ENCODE peak calls at places on chromosomes 16 and 17, in six cellular contexts. One of them, this sample, is unnamed.

GRCh38 chr16:80231118-80231515 is 309.7 kb upstream of the DYNLRB2 start:
- DNase-seq in body of pancreas: no peak
- DNase-seq in HCT116: no peak
- DNase-seq in suprapubic skin: no peak
- DNase-seq in Peyer's patch: no peak
- DNase-seq in stomach: no peak
- DNase-seq in this sample: no peak

GRCh38 chr16:50842589-50842988 is 100.7 kb downstream of the CYLD start:
- DNase-seq in body of pancreas: no peak
- DNase-seq in HCT116: no peak
- DNase-seq in Peyer's patch: no peak
- DNase-seq in suprapubic skin: no peak
- DNase-seq in stomach: no peak
- DNase-seq in this sample: no peak

GRCh38 chr17:50642722-50643656 is 8.3 kb downstream of the ABCC3 start:
- DNase-seq in stomach: no peak
- DNase-seq in HCT116: no peak
- DNase-seq in body of pancreas: peak; percentile 71
- DNase-seq in Peyer's patch: no peak
- DNase-seq in suprapubic skin: no peak
- DNase-seq in this sample: no peak

GRCh38 chr17:43720311-43721060 is 38.1 kb downstream of the SOST start:
- DNase-seq in body of pancreas: peak; percentile 75
- DNase-seq in stomach: peak; percentile 78
- DNase-seq in suprapubic skin: peak; percentile 86
- DNase-seq in HCT116: no peak
- DNase-seq in Peyer's patch: peak; percentile 90
- DNase-seq in this sample: peak; percentile 48

GRCh38 chr16:88086571-88087516 is 135.6 kb downstream of the BANP start:
- DNase-seq in body of pancreas: no peak
- DNase-seq in Peyer's patch: no peak
- DNase-seq in stomach: no peak
- DNase-seq in HCT116: no peak
- DNase-seq in suprapubic skin: no peak
- DNase-seq in this sample: no peak

GRCh38 chr16:29107299-29107698 is 122.4 kb downstream of the LAT start:
- DNase-seq in stomach: peak; percentile 49
- DNase-seq in suprapubic skin: no peak
- DNase-seq in Peyer's patch: no peak
- DNase-seq in body of pancreas: no peak
- DNase-seq in HCT116: no peak
- DNase-seq in this sample: no peak

GRCh38 chr17:49513044-49513395 is 17.9 kb downstream of the NGFR start:
- DNase-seq in Peyer's patch: no peak
- DNase-seq in stomach: no peak
- DNase-seq in HCT116: no peak
- DNase-seq in suprapubic skin: no peak
- DNase-seq in body of pancreas: no peak
- DNase-seq in this sample: no peak

GRCh38 chr17:35240861-35241260 is 2.0 kb upstream of the SLFN5 start:
- DNase-seq in suprapubic skin: no peak
- DNase-seq in Peyer's patch: no peak
- DNase-seq in HCT116: no peak
- DNase-seq in body of pancreas: no peak
- DNase-seq in stomach: no peak
- DNase-seq in this sample: no peak

GRCh38 chr16:17416461-17417221 is 54.1 kb downstream of the XYLT1 start:
- DNase-seq in body of pancreas: peak; percentile 35
- DNase-seq in stomach: no peak
- DNase-seq in Peyer's patch: peak; percentile 86
- DNase-seq in suprapubic skin: no peak
- DNase-seq in HCT116: no peak
- DNase-seq in this sample: no peak

GRCh38 chr16:21186326-21186691 is 25.1 kb downstream of the ZP2 start:
- DNase-seq in body of pancreas: no peak
- DNase-seq in Peyer's patch: no peak
- DNase-seq in suprapubic skin: no peak
- DNase-seq in HCT116: no peak
- DNase-seq in stomach: no peak
- DNase-seq in this sample: no peak

GRCh38 chr17:18992454-18993130 is 12.0 kb downstream of the FAM83G start:
- DNase-seq in Peyer's patch: peak; percentile 86
- DNase-seq in stomach: no peak
- DNase-seq in HCT116: no peak
- DNase-seq in suprapubic skin: no peak
- DNase-seq in body of pancreas: no peak
- DNase-seq in this sample: no peak

GRCh38 chr16:30656974-30657865 is 1.0 kb upstream of the FBRS start:
- DNase-seq in suprapubic skin: no peak
- DNase-seq in stomach: no peak
- DNase-seq in Peyer's patch: no peak
- DNase-seq in body of pancreas: no peak
- DNase-seq in HCT116: no peak
- DNase-seq in this sample: no peak

GRCh38 chr16:30656388-30656787 is 1.8 kb upstream of the FBRS start:
- DNase-seq in Peyer's patch: no peak
- DNase-seq in suprapubic skin: no peak
- DNase-seq in body of pancreas: no peak
- DNase-seq in stomach: no peak
- DNase-seq in HCT116: no peak
- DNase-seq in this sample: no peak

GRCh38 chr16:30659507-30660423 is 1.5 kb downstream of the FBRS start:
- DNase-seq in stomach: no peak
- DNase-seq in body of pancreas: peak; percentile 38
- DNase-seq in Peyer's patch: peak; percentile 70
- DNase-seq in HCT116: no peak
- DNase-seq in suprapubic skin: no peak
- DNase-seq in this sample: no peak

GRCh38 chr16:30658731-30659506 is 688 bp downstream of the FBRS start:
- DNase-seq in suprapubic skin: peak; percentile 91
- DNase-seq in stomach: peak; percentile 73
- DNase-seq in body of pancreas: peak; percentile 78
- DNase-seq in HCT116: peak; percentile 94
- DNase-seq in Peyer's patch: peak; percentile 98
- DNase-seq in this sample: peak; percentile 94

GRCh38 chr16:30657866-30658730 is at the start of gene FBRS:
- DNase-seq in stomach: peak; percentile 100
- DNase-seq in suprapubic skin: peak; percentile 100
- DNase-seq in Peyer's patch: peak; percentile 100
- DNase-seq in body of pancreas: peak; percentile 100
- DNase-seq in HCT116: peak; percentile 100
- DNase-seq in this sample: peak; percentile 100
- TF ChIP-seq POLR2A in stomach: no peak
- TF ChIP-seq POLR2A in suprapubic skin: peak; percentile 92
- TF ChIP-seq POLR2A in Peyer's patch: peak; percentile 90
- TF ChIP-seq POLR2A in body of pancreas: peak; percentile 96
- TF ChIP-seq POLR2A in HCT116: peak; percentile 55
- TF ChIP-seq POLR2A in this sample: peak; percentile 83

GRCh38 chr16:30548392-30549255 is 9.6 kb downstream of the ZNF764 start:
- DNase-seq in stomach: no peak
- DNase-seq in HCT116: no peak
- DNase-seq in Peyer's patch: no peak
- DNase-seq in body of pancreas: no peak
- DNase-seq in suprapubic skin: no peak
- DNase-seq in this sample: no peak

GRCh38 chr16:30551781-30552180 is 6.4 kb downstream of the ZNF764 start:
- DNase-seq in suprapubic skin: no peak
- DNase-seq in HCT116: no peak
- DNase-seq in body of pancreas: no peak
- DNase-seq in stomach: no peak
- DNase-seq in Peyer's patch: peak; percentile 53
- DNase-seq in this sample: no peak

GRCh38 chr16:30541502-30542329 is 7.1 kb upstream of the ZNF747 start:
- DNase-seq in stomach: peak; percentile 80
- DNase-seq in Peyer's patch: no peak
- DNase-seq in HCT116: no peak
- DNase-seq in body of pancreas: no peak
- DNase-seq in suprapubic skin: no peak
- DNase-seq in this sample: no peak

GRCh38 chr16:30543067-30543466 is 8.4 kb upstream of the ZNF747 start:
- DNase-seq in HCT116: no peak
- DNase-seq in Peyer's patch: no peak
- DNase-seq in stomach: no peak
- DNase-seq in body of pancreas: no peak
- DNase-seq in suprapubic skin: no peak
- DNase-seq in this sample: no peak

DNA sequence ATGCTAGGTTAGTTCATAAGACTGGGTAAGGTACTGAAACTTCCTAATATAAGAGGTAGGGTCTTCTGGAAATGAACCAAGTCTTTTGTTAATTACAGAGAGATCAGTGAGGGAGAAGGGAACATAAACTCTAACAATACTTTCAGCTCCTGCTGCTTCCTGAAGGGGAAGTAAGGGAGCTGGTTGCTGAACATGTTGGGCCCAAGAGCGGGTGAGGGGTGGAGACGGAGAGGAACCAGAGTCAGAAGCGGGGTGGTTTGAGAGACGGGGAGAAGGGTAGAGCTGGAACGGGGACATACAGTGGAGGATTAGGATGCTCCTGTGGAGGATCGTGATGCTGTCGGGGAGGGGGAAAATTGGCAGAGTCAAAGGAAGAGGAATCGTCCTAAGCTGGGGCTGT is 11.5 kb upstream of the ZNF747 start:
- DNase-seq in suprapubic skin: no peak
- DNase-seq in HCT116: no peak
- DNase-seq in Peyer's patch: no peak
- DNase-seq in body of pancreas: no peak
- DNase-seq in stomach: no peak
- DNase-seq in this sample: no peak
- H3K4me3 ChIP-seq in suprapubic skin: no peak overlapping the region
- H3K4me3 ChIP-seq in HCT116: no peak overlapping the region
- H3K4me3 ChIP-seq in Peyer's patch: no peak overlapping the region
- H3K4me3 ChIP-seq in body of pancreas: no peak overlapping the region
- H3K4me3 ChIP-seq in stomach: no peak overlapping the region
- H3K4me3 ChIP-seq in this sample: no peak overlapping the region

GRCh38 chr17:71023631-71024030 is 854.3 kb downstream of the KCNJ2 start:
- DNase-seq in body of pancreas: no peak
- DNase-seq in suprapubic skin: no peak
- DNase-seq in HCT116: no peak
- DNase-seq in stomach: no peak
- DNase-seq in Peyer's patch: no peak
- DNase-seq in this sample: no peak
- H3K27ac ChIP-seq in body of pancreas: no peak overlapping the region
- H3K27ac ChIP-seq in suprapubic skin: no peak overlapping the region
- H3K27ac ChIP-seq in HCT116: no peak overlapping the region
- H3K27ac ChIP-seq in stomach: no peak overlapping the region
- H3K27ac ChIP-seq in Peyer's patch: no peak overlapping the region
- H3K27ac ChIP-seq in this sample: no peak overlapping the region

GRCh38 chr17:2841606-2842005 is 45.4 kb downstream of the RAP1GAP2 start:
- DNase-seq in stomach: no peak
- DNase-seq in suprapubic skin: no peak
- DNase-seq in HCT116: no peak
- DNase-seq in Peyer's patch: no peak
- DNase-seq in body of pancreas: no peak
- DNase-seq in this sample: no peak

GRCh38 chr17:2849327-2849670 is 53.1 kb downstream of the RAP1GAP2 start:
- DNase-seq in stomach: no peak
- DNase-seq in body of pancreas: no peak
- DNase-seq in Peyer's patch: no peak
- DNase-seq in HCT116: no peak
- DNase-seq in suprapubic skin: no peak
- DNase-seq in this sample: no peak

GRCh38 chr17:2842464-2842863 is 46.2 kb downstream of the RAP1GAP2 start:
- DNase-seq in body of pancreas: no peak
- DNase-seq in stomach: no peak
- DNase-seq in HCT116: no peak
- DNase-seq in Peyer's patch: no peak
- DNase-seq in suprapubic skin: no peak
- DNase-seq in this sample: no peak

GRCh38 chr17:2847601-2848255 is 51.5 kb downstream of the RAP1GAP2 start:
- DNase-seq in Peyer's patch: no peak
- DNase-seq in HCT116: no peak
- DNase-seq in body of pancreas: no peak
- DNase-seq in stomach: no peak
- DNase-seq in suprapubic skin: no peak
- DNase-seq in this sample: no peak

GRCh38 chr17:2844386-2844785 is 48.1 kb downstream of the RAP1GAP2 start:
- DNase-seq in stomach: no peak
- DNase-seq in suprapubic skin: no peak
- DNase-seq in HCT116: no peak
- DNase-seq in Peyer's patch: no peak
- DNase-seq in body of pancreas: no peak
- DNase-seq in this sample: no peak
- TF ChIP-seq POLR2A in stomach: no peak
- TF ChIP-seq POLR2A in suprapubic skin: no peak
- TF ChIP-seq POLR2A in HCT116: no peak
- TF ChIP-seq POLR2A in Peyer's patch: no peak
- TF ChIP-seq POLR2A in body of pancreas: no peak
- TF ChIP-seq POLR2A in this sample: no peak